ENCODE peak calls at places on chromosomes 2 and 18, in five cellular contexts. One of them, this sample, is unnamed.

GRCh38 chr2:164621761-164622105 is 451 bp upstream of the GRB14 start:
- DNase-seq in stimulated activated CD4-positive, alpha-beta T cell treated with anti-CD3 and anti-CD28 coated beads, Interleukin-1b, Interleukin-23, amount 100 ng/mL, for 1 hour: no peak
- DNase-seq in fibroblast of villous mesenchyme: no peak
- DNase-seq in H7: no peak
- DNase-seq in GM03348: no peak
- DNase-seq in this sample: no peak

GRCh38 chr18:68608861-68609465 is 105.9 kb downstream of the TMX3 start:
- DNase-seq in fibroblast of villous mesenchyme: no peak
- DNase-seq in H7: no peak
- DNase-seq in GM03348: no peak
- DNase-seq in stimulated activated CD4-positive, alpha-beta T cell treated with anti-CD3 and anti-CD28 coated beads, Interleukin-1b, Interleukin-23, amount 100 ng/mL, for 1 hour: no peak
- DNase-seq in this sample: no peak

GRCh38 chr18:49878567-49878966 is 65.2 kb upstream of the ACAA2 start:
- DNase-seq in H7: no peak
- DNase-seq in fibroblast of villous mesenchyme: peak
- DNase-seq in GM03348: no peak
- DNase-seq in stimulated activated CD4-positive, alpha-beta T cell treated with anti-CD3 and anti-CD28 coated beads, Interleukin-1b, Interleukin-23, amount 100 ng/mL, for 1 hour: no peak
- DNase-seq in this sample: peak

GRCh38 chr2:241870081-241870541 is 582 bp downstream of the RTP5 start:
- DNase-seq in stimulated activated CD4-positive, alpha-beta T cell treated with anti-CD3 and anti-CD28 coated beads, Interleukin-1b, Interleukin-23, amount 100 ng/mL, for 1 hour: no peak
- DNase-seq in H7: no peak
- DNase-seq in GM03348: no peak
- DNase-seq in fibroblast of villous mesenchyme: no peak
- DNase-seq in this sample: no peak

GRCh38 chr2:152718909-152719645 is 657 bp downstream of the ARL6IP6 start:
- DNase-seq in H7: peak
- DNase-seq in fibroblast of villous mesenchyme: peak
- DNase-seq in GM03348: peak
- DNase-seq in stimulated activated CD4-positive, alpha-beta T cell treated with anti-CD3 and anti-CD28 coated beads, Interleukin-1b, Interleukin-23, amount 100 ng/mL, for 1 hour: no peak
- DNase-seq in this sample: peak

GRCh38 chr2:45690223-45690622 is 38.7 kb downstream of the PRKCE start:
- DNase-seq in fibroblast of villous mesenchyme: no peak
- DNase-seq in GM03348: no peak
- DNase-seq in stimulated activated CD4-positive, alpha-beta T cell treated with anti-CD3 and anti-CD28 coated beads, Interleukin-1b, Interleukin-23, amount 100 ng/mL, for 1 hour: no peak
- DNase-seq in H7: no peak
- DNase-seq in this sample: no peak

GRCh38 chr2:136956050-136956449 is 190.7 kb downstream of the THSD7B start:
- DNase-seq in GM03348: no peak
- DNase-seq in fibroblast of villous mesenchyme: no peak
- DNase-seq in H7: no peak
- DNase-seq in stimulated activated CD4-positive, alpha-beta T cell treated with anti-CD3 and anti-CD28 coated beads, Interleukin-1b, Interleukin-23, amount 100 ng/mL, for 1 hour: no peak
- DNase-seq in this sample: no peak

GRCh38 chr2:236168110-236169067 is at the start of gene GBX2:
- DNase-seq in stimulated activated CD4-positive, alpha-beta T cell treated with anti-CD3 and anti-CD28 coated beads, Interleukin-1b, Interleukin-23, amount 100 ng/mL, for 1 hour: no peak
- DNase-seq in fibroblast of villous mesenchyme: peak
- DNase-seq in H7: peak
- DNase-seq in GM03348: peak
- DNase-seq in this sample: peak

GRCh38 chr2:224181534-224182155 is 142.6 kb upstream of the SERPINE2 start:
- DNase-seq in GM03348: no peak
- DNase-seq in fibroblast of villous mesenchyme: no peak
- DNase-seq in stimulated activated CD4-positive, alpha-beta T cell treated with anti-CD3 and anti-CD28 coated beads, Interleukin-1b, Interleukin-23, amount 100 ng/mL, for 1 hour: no peak
- DNase-seq in H7: no peak
- DNase-seq in this sample: no peak

GRCh38 chr18:11004951-11005350 is 144.4 kb downstream of the PIEZO2 start:
- DNase-seq in fibroblast of villous mesenchyme: no peak
- DNase-seq in H7: no peak
- DNase-seq in GM03348: no peak
- DNase-seq in stimulated activated CD4-positive, alpha-beta T cell treated with anti-CD3 and anti-CD28 coated beads, Interleukin-1b, Interleukin-23, amount 100 ng/mL, for 1 hour: no peak
- DNase-seq in this sample: peak

GRCh38 chr2:191571163-191571769 is 106.7 kb upstream of the NABP1 start:
- DNase-seq in GM03348: peak
- DNase-seq in H7: no peak
- DNase-seq in fibroblast of villous mesenchyme: peak
- DNase-seq in stimulated activated CD4-positive, alpha-beta T cell treated with anti-CD3 and anti-CD28 coated beads, Interleukin-1b, Interleukin-23, amount 100 ng/mL, for 1 hour: no peak
- DNase-seq in this sample: peak

GRCh38 chr2:37581433-37581832 is 90.0 kb downstream of the CDC42EP3 start:
- DNase-seq in fibroblast of villous mesenchyme: peak
- DNase-seq in stimulated activated CD4-positive, alpha-beta T cell treated with anti-CD3 and anti-CD28 coated beads, Interleukin-1b, Interleukin-23, amount 100 ng/mL, for 1 hour: no peak
- DNase-seq in H7: no peak
- DNase-seq in GM03348: no peak
- DNase-seq in this sample: no peak